ENCODE peak calls at places on chromosome 11, in eight cellular contexts. One of them, this sample, is unnamed.

GRCh38 chr11:11230802-11231562 is 122.1 kb downstream of the CSNK2A3 start:
- DNase-seq in CD8-positive, alpha-beta memory T cell: no peak
- DNase-seq in HCT116: peak
- DNase-seq in PC-9: no peak
- DNase-seq in left ventricle myocardium inferior: no peak
- DNase-seq in mammary epithelial cell: no peak
- DNase-seq in A549: peak
- DNase-seq in Peyer's patch: no peak
- DNase-seq in this sample: no peak

GRCh38 chr11:2099523-2100316 is 39.5 kb downstream of the IGF2 start:
- DNase-seq in CD8-positive, alpha-beta memory T cell: no peak
- DNase-seq in HCT116: no peak
- DNase-seq in PC-9: no peak
- DNase-seq in left ventricle myocardium inferior: no peak
- DNase-seq in mammary epithelial cell: peak
- DNase-seq in A549: no peak
- DNase-seq in Peyer's patch: peak
- DNase-seq in this sample: peak

GRCh38 chr11:62068730-62069129 is 55.1 kb upstream of the INCENP start:
- DNase-seq in CD8-positive, alpha-beta memory T cell: no peak
- DNase-seq in HCT116: no peak
- DNase-seq in PC-9: no peak
- DNase-seq in left ventricle myocardium inferior: no peak
- DNase-seq in mammary epithelial cell: no peak
- DNase-seq in A549: no peak
- DNase-seq in Peyer's patch: no peak
- DNase-seq in this sample: no peak

GRCh38 chr11:125062931-125063428 is at the start of gene SLC37A2:
- DNase-seq in CD8-positive, alpha-beta memory T cell: peak
- DNase-seq in HCT116: no peak
- DNase-seq in PC-9: peak
- DNase-seq in left ventricle myocardium inferior: peak
- DNase-seq in mammary epithelial cell: peak
- DNase-seq in A549: peak
- DNase-seq in Peyer's patch: peak
- DNase-seq in this sample: peak

GRCh38 chr11:74932797-74933196 is 16.1 kb downstream of the XRRA1 start:
- DNase-seq in CD8-positive, alpha-beta memory T cell: no peak
- DNase-seq in HCT116: no peak
- DNase-seq in PC-9: no peak
- DNase-seq in left ventricle myocardium inferior: no peak
- DNase-seq in mammary epithelial cell: peak
- DNase-seq in A549: no peak
- DNase-seq in Peyer's patch: no peak
- DNase-seq in this sample: no peak

GRCh38 chr11:66878554-66878953 is 21.7 kb downstream of the LRFN4 start:
- DNase-seq in CD8-positive, alpha-beta memory T cell: no peak
- DNase-seq in HCT116: no peak
- DNase-seq in PC-9: no peak
- DNase-seq in left ventricle myocardium inferior: no peak
- DNase-seq in mammary epithelial cell: no peak
- DNase-seq in A549: no peak
- DNase-seq in Peyer's patch: no peak
- DNase-seq in this sample: no peak

GRCh38 chr11:43987384-43988039 is 45.1 kb downstream of the C11orf96 start:
- DNase-seq in CD8-positive, alpha-beta memory T cell: no peak
- DNase-seq in HCT116: no peak
- DNase-seq in PC-9: no peak
- DNase-seq in left ventricle myocardium inferior: peak
- DNase-seq in mammary epithelial cell: peak
- DNase-seq in A549: no peak
- DNase-seq in Peyer's patch: peak
- DNase-seq in this sample: peak

GRCh38 chr11:27025957-27026356 is 14.7 kb upstream of the BBOX1 start:
- DNase-seq in CD8-positive, alpha-beta memory T cell: no peak
- DNase-seq in HCT116: no peak
- DNase-seq in PC-9: no peak
- DNase-seq in left ventricle myocardium inferior: no peak
- DNase-seq in mammary epithelial cell: no peak
- DNase-seq in A549: no peak
- DNase-seq in Peyer's patch: no peak
- DNase-seq in this sample: no peak

GRCh38 chr11:123235687-123236261 is 40.7 kb upstream of the CLMP start:
- DNase-seq in CD8-positive, alpha-beta memory T cell: no peak
- DNase-seq in HCT116: peak
- DNase-seq in PC-9: no peak
- DNase-seq in left ventricle myocardium inferior: no peak
- DNase-seq in mammary epithelial cell: no peak
- DNase-seq in A549: no peak
- DNase-seq in Peyer's patch: no peak
- DNase-seq in this sample: no peak

GRCh38 chr11:8261921-8262551 is 1.6 kb downstream of the LMO1 start:
- DNase-seq in CD8-positive, alpha-beta memory T cell: no peak
- DNase-seq in HCT116: no peak
- DNase-seq in PC-9: no peak
- DNase-seq in left ventricle myocardium inferior: no peak
- DNase-seq in mammary epithelial cell: no peak
- DNase-seq in A549: no peak
- DNase-seq in Peyer's patch: peak
- DNase-seq in this sample: no peak

GRCh38 chr11:126696976-126697375 is 303.6 kb downstream of the KIRREL3 start:
- DNase-seq in CD8-positive, alpha-beta memory T cell: no peak
- DNase-seq in HCT116: no peak
- DNase-seq in PC-9: no peak
- DNase-seq in left ventricle myocardium inferior: no peak
- DNase-seq in mammary epithelial cell: no peak
- DNase-seq in A549: no peak
- DNase-seq in Peyer's patch: no peak
- DNase-seq in this sample: no peak

GRCh38 chr11:45383229-45383628 is 97.1 kb upstream of the SYT13 start:
- DNase-seq in CD8-positive, alpha-beta memory T cell: no peak
- DNase-seq in HCT116: no peak
- DNase-seq in PC-9: no peak
- DNase-seq in left ventricle myocardium inferior: no peak
- DNase-seq in mammary epithelial cell: peak
- DNase-seq in A549: no peak
- DNase-seq in Peyer's patch: no peak
- DNase-seq in this sample: no peak

GRCh38 chr11:78420796-78421209 is 3.2 kb upstream of the GAB2 start:
- DNase-seq in CD8-positive, alpha-beta memory T cell: no peak
- DNase-seq in HCT116: no peak
- DNase-seq in PC-9: no peak
- DNase-seq in left ventricle myocardium inferior: peak
- DNase-seq in mammary epithelial cell: peak
- DNase-seq in A549: no peak
- DNase-seq in Peyer's patch: peak
- DNase-seq in this sample: peak

GRCh38 chr11:121141051-121141450 is 40.0 kb downstream of the TECTA start:
- DNase-seq in CD8-positive, alpha-beta memory T cell: no peak
- DNase-seq in HCT116: no peak
- DNase-seq in PC-9: no peak
- DNase-seq in left ventricle myocardium inferior: no peak
- DNase-seq in mammary epithelial cell: peak
- DNase-seq in A549: no peak
- DNase-seq in Peyer's patch: no peak
- DNase-seq in this sample: no peak

GRCh38 chr11:71145988-71146824 is 106.2 kb downstream of the SHANK2 start:
- DNase-seq in CD8-positive, alpha-beta memory T cell: no peak
- DNase-seq in HCT116: no peak
- DNase-seq in PC-9: no peak
- DNase-seq in left ventricle myocardium inferior: no peak
- DNase-seq in mammary epithelial cell: no peak
- DNase-seq in A549: no peak
- DNase-seq in Peyer's patch: peak
- DNase-seq in this sample: no peak

GRCh38 chr11:19455731-19456130 is 215.0 kb upstream of the E2F8 start:
- DNase-seq in CD8-positive, alpha-beta memory T cell: no peak
- DNase-seq in HCT116: no peak
- DNase-seq in PC-9: no peak
- DNase-seq in left ventricle myocardium inferior: peak
- DNase-seq in mammary epithelial cell: no peak
- DNase-seq in A549: no peak
- DNase-seq in Peyer's patch: no peak
- DNase-seq in this sample: peak
- H3K27ac ChIP-seq in CD8-positive, alpha-beta memory T cell: no peak
- H3K27ac ChIP-seq in HCT116: no peak
- H3K27ac ChIP-seq in PC-9: no peak
- H3K27ac ChIP-seq in left ventricle myocardium inferior: no peak
- H3K27ac ChIP-seq in mammary epithelial cell: no peak
- H3K27ac ChIP-seq in A549: no peak
- H3K27ac ChIP-seq in Peyer's patch: no peak
- H3K27ac ChIP-seq in this sample: no peak

GRCh38 chr11:12860827-12861226 is 148.3 kb upstream of the RASSF10 start:
- DNase-seq in CD8-positive, alpha-beta memory T cell: no peak
- DNase-seq in HCT116: no peak
- DNase-seq in PC-9: no peak
- DNase-seq in left ventricle myocardium inferior: no peak
- DNase-seq in mammary epithelial cell: no peak
- DNase-seq in A549: no peak
- DNase-seq in Peyer's patch: no peak
- DNase-seq in this sample: no peak

GRCh38 chr11:12859872-12860657 is 149.1 kb upstream of the RASSF10 start:
- DNase-seq in CD8-positive, alpha-beta memory T cell: no peak
- DNase-seq in HCT116: no peak
- DNase-seq in PC-9: no peak
- DNase-seq in left ventricle myocardium inferior: no peak
- DNase-seq in mammary epithelial cell: no peak
- DNase-seq in A549: no peak
- DNase-seq in Peyer's patch: no peak
- DNase-seq in this sample: no peak

GRCh38 chr11:12864316-12865156 is 144.6 kb upstream of the RASSF10 start:
- DNase-seq in CD8-positive, alpha-beta memory T cell: no peak
- DNase-seq in HCT116: no peak
- DNase-seq in PC-9: peak
- DNase-seq in left ventricle myocardium inferior: no peak
- DNase-seq in mammary epithelial cell: peak
- DNase-seq in A549: no peak
- DNase-seq in Peyer's patch: no peak
- DNase-seq in this sample: no peak

GRCh38 chr11:12863605-12864121 is 145.5 kb upstream of the RASSF10 start:
- DNase-seq in CD8-positive, alpha-beta memory T cell: no peak
- DNase-seq in HCT116: no peak
- DNase-seq in PC-9: no peak
- DNase-seq in left ventricle myocardium inferior: no peak
- DNase-seq in mammary epithelial cell: no peak
- DNase-seq in A549: no peak
- DNase-seq in Peyer's patch: no peak
- DNase-seq in this sample: no peak

DNA sequence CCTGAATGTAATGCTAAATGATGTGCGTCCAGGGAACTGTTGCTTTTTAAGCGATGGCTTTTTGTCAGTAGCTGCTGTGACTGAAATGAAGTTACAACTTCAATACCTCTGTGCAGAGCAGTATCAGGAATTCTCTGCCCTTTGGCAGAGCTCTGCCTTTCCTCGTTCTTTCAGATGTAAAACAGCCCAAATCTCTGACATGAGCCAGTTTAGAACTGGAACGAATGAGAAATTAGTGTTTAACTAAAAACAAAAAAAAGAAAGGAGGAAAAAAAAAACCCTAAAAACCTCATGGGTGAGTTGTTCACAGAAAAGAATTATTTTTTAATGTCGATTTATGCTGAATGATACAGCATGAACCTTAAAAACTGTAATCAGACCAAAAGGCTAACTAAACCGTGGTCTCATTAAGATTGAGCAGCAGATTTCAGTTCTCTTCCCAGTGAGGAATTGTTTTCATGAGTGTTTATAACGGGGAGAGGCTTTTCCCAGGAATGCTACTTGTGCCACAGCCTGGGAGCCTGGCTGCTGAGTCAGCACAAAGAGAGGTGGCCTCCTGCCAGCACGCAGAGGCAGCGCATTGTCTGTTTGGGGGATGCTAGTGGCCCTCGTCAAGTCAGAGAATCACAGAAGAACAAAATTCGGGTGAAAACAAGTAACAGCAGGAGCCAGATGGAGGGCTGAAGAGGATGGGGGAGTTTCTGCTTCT is 146.2 kb upstream of the RASSF10 start:
- DNase-seq in CD8-positive, alpha-beta memory T cell: no peak
- DNase-seq in HCT116: no peak
- DNase-seq in PC-9: no peak
- DNase-seq in left ventricle myocardium inferior: peak
- DNase-seq in mammary epithelial cell: peak
- DNase-seq in A549: no peak
- DNase-seq in Peyer's patch: no peak
- DNase-seq in this sample: no peak
- H3K27ac ChIP-seq in CD8-positive, alpha-beta memory T cell: no peak
- H3K27ac ChIP-seq in HCT116: no peak
- H3K27ac ChIP-seq in PC-9: no peak
- H3K27ac ChIP-seq in left ventricle myocardium inferior: peak
- H3K27ac ChIP-seq in mammary epithelial cell: no peak
- H3K27ac ChIP-seq in A549: no peak
- H3K27ac ChIP-seq in Peyer's patch: peak
- H3K27ac ChIP-seq in this sample: no peak

DNA sequence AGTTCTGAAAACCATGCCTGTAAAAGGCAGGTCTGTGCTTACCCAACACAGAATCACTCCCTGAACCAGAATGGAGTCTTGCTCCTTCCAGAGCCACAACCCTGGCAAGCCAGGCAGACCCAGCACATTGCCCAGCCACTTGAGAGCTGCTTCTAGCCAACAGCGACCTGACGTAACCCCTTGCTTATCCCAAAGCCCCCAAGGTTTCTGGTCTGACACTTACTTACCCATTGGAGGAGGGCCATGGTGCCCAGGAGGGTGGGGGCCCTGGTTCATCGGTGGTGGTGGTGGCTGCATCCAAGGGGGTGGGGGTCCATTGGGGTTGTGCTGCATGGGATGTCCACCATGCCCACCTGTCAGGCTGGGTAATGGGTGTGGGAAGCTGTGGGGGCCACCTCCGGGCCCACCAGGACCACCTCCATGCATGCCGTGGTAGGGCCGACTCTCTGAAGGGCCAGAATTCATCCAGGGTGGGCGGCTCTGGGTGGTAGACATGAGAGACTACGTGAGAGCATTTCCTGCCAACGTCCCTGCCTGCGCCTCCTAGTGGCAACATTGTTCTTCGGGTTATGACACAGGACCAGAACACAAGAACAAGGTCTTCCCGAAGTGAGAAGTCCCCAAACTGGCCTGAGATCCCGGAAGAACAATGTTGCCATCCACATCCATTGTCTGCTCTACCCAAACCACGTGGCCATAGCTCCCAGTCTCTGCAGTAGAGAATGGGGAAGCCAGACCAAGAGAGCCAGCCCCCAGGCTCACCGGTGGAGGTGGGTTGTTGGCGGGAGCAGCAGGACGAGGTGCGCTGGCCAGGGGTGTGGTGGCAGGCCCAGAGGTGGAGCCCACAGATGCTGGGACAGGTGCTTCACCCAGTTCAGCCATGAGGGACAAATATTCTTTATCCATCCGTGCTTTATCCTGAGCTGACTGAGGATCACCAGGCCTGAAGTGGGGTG is 7.8 kb upstream of the PYGM start:
- DNase-seq in CD8-positive, alpha-beta memory T cell: peak
- DNase-seq in HCT116: peak
- DNase-seq in PC-9: no peak
- DNase-seq in left ventricle myocardium inferior: peak
- DNase-seq in mammary epithelial cell: no peak
- DNase-seq in A549: no peak
- DNase-seq in Peyer's patch: peak
- DNase-seq in this sample: peak
- H3K27ac ChIP-seq in CD8-positive, alpha-beta memory T cell: peak
- H3K27ac ChIP-seq in HCT116: no peak
- H3K27ac ChIP-seq in PC-9: no peak
- H3K27ac ChIP-seq in left ventricle myocardium inferior: peak
- H3K27ac ChIP-seq in mammary epithelial cell: no peak
- H3K27ac ChIP-seq in A549: no peak
- H3K27ac ChIP-seq in Peyer's patch: peak
- H3K27ac ChIP-seq in this sample: no peak

GRCh38 chr11:13357232-13357631 is 79.6 kb downstream of the BMAL1 start:
- DNase-seq in CD8-positive, alpha-beta memory T cell: no peak
- DNase-seq in HCT116: no peak
- DNase-seq in PC-9: no peak
- DNase-seq in left ventricle myocardium inferior: no peak
- DNase-seq in mammary epithelial cell: no peak
- DNase-seq in A549: no peak
- DNase-seq in Peyer's patch: no peak
- DNase-seq in this sample: no peak
- H3K27ac ChIP-seq in CD8-positive, alpha-beta memory T cell: no peak
- H3K27ac ChIP-seq in HCT116: no peak
- H3K27ac ChIP-seq in PC-9: no peak
- H3K27ac ChIP-seq in left ventricle myocardium inferior: no peak
- H3K27ac ChIP-seq in mammary epithelial cell: no peak
- H3K27ac ChIP-seq in A549: no peak
- H3K27ac ChIP-seq in Peyer's patch: no peak
- H3K27ac ChIP-seq in this sample: no peak